ENCODE peak calls at places on chromosomes 4 and X, in nine cellular contexts. G is progenitor cell of endocrine pancreas; K is ELR; I is stimulated activated CD8-positive, alpha-beta memory T cell treated with anti-CD3 and anti-CD28 coated beads, Interleukin-15, amount 100 ng/mL, for 4 hours; D is stimulated activated CD4-positive, alpha-beta T cell treated with anti-CD3 and anti-CD28 coated beads, Interleukin-12 subunit alpha, Interleukin-12 subunit beta, amount 100 ng/mL, for 24 hours; F is T-helper 1 cell; L is NCI-H2171 treated with DMSO at 0.1 percent for 48 hours; N is aorta; O is NK-92 treated with Interleukin-12 subunit alpha and Interleukin-12 subunit beta, amount 100 ng/mL, for 24 hours. E is an unnamed sample.

GRCh38 chr4:3294401-3295241 is 1.8 kb downstream of the RGS12 start:
- DNase-seq in N (peak; percentile 71), G (no peak), O (no peak), I (no peak), F (no peak), D (no peak), K (no peak), L (no peak), E (no peak)

GRCh38 chrX:17174671-17175070 is 200.3 kb upstream of the NHS start:
- DNase-seq in I (no peak), O (no peak), G (no peak), L (no peak), K (no peak), D (no peak), N (no peak), F (no peak), E (no peak)

GRCh38 chr4:48832571-48832970 is 1.7 kb downstream of the OCIAD1 start:
- DNase-seq in D (no peak), K (no peak), I (no peak), O (no peak), N (no peak), F (no peak), G (no peak), L (no peak), E (no peak)

GRCh38 chr4:138975225-138975624 is 40.4 kb upstream of the NOCT start:
- DNase-seq in I (no peak), N (no peak), F (no peak), L (no peak), D (no peak), G (no peak), O (no peak), K (no peak), E (no peak)

GRCh38 chr4:73573794-73574528 is 46.3 kb downstream of the RASSF6 start:
- DNase-seq in K (peak; percentile 81), N (peak; percentile 45), L (peak; percentile 49), G (peak; percentile 65), F (no peak), I (no peak), D (peak; percentile 8), O (peak; percentile 12), E (peak; percentile 47)

GRCh38 chrX:77442728-77443127 is 4.5 kb upstream of the FGF16 start:
- DNase-seq in D (no peak), F (no peak), N (no peak), L (no peak), O (no peak), G (no peak), K (peak; percentile 94), I (no peak), E (no peak)

GRCh38 chrX:39633293-39633692 is 464.5 kb downstream of the BCOR start:
- DNase-seq in O (no peak), F (no peak), N (no peak), D (no peak), K (peak; percentile 20), I (no peak), G (no peak), L (peak; percentile 84), E (peak; percentile 68)

GRCh38 chr4:110198472-110199419 is at the start of gene ELOVL6:
- DNase-seq in N (peak; percentile 85), O (peak; percentile 14), K (peak; percentile 77), L (no peak), F (peak; percentile 4), I (peak; percentile 0), D (peak; percentile 24), G (peak; percentile 36), E (peak; percentile 64)

GRCh38 chr4:147809171-147809570 is 77.3 kb downstream of the ARHGAP10 start:
- DNase-seq in K (no peak), D (no peak), G (no peak), F (no peak), I (no peak), O (no peak), N (no peak), L (no peak), E (no peak)

GRCh38 chrX:9577555-9577954 is 112.7 kb downstream of the TBL1X start:
- DNase-seq in G (no peak), D (no peak), N (no peak), K (no peak), I (no peak), L (no peak), O (no peak), F (no peak), E (no peak)

GRCh38 chr4:40750461-40751258 is 905 bp downstream of the NSUN7 start:
- DNase-seq in N (no peak), G (no peak), K (peak; percentile 10), O (no peak), L (no peak), I (no peak), F (no peak), D (no peak), E (no peak)

GRCh38 chrX:133868250-133868649 is 117.1 kb downstream of the GPC3 start:
- DNase-seq in I (no peak), L (no peak), D (no peak), O (no peak), F (no peak), N (no peak), K (no peak), G (no peak), E (no peak)

GRCh38 chr4:65393078-65393477 is 277.2 kb downstream of the EPHA5 start:
- DNase-seq in G (no peak), O (no peak), I (no peak), D (no peak), K (no peak), L (no peak), F (no peak), N (no peak), E (peak; percentile 18)

GRCh38 chr4:121738780-121739547 is 26.0 kb downstream of the SMIM43 start:
- DNase-seq in N (no peak), F (no peak), G (no peak), O (no peak), K (no peak), D (no peak), L (no peak), I (no peak), E (no peak)

GRCh38 chrX:23394421-23394820 is 59.8 kb downstream of the PTCHD1 start:
- DNase-seq in K (no peak), N (no peak), D (no peak), G (no peak), O (no peak), L (no peak), I (no peak), F (no peak), E (no peak)

E was measured in NCI-H524.